ENCODE peak calls at places on chromosome 10, in five cellular contexts. V is HCT116, Z is K562, D is SK-N-SH, O is HepG2. A is an unnamed sample.

GRCh38 chr10:31467791-31468535 is 148.9 kb downstream of the ZEB1 start:
- DNase-seq in O (peak; percentile 61), D (no peak), Z (peak; percentile 3), V (peak; percentile 57), A (peak; percentile 2)

GRCh38 chr10:44258019-44258418 is 126.9 kb downstream of the CXCL12 start:
- DNase-seq in D (no peak), Z (no peak), V (no peak), O (no peak), A (no peak)

GRCh38 chr10:62266147-62266546 is 2.5 kb downstream of the RTKN2 start:
- DNase-seq in Z (no peak), O (no peak), V (no peak), D (no peak), A (no peak)

GRCh38 chr10:56585447-56586171 is 224.6 kb upstream of the ZWINT start:
- DNase-seq in O (no peak), Z (no peak), D (no peak), V (no peak), A (no peak)

GRCh38 chr10:131902211-131902610 is 1.4 kb downstream of the PPP2R2D start:
- DNase-seq in V (no peak), D (no peak), Z (no peak), O (no peak), A (no peak)

GRCh38 chr10:60238408-60239100 is 151.1 kb downstream of the ANK3 start:
- DNase-seq in Z (peak; percentile 60), O (no peak), V (peak; percentile 2), D (peak; percentile 18), A (peak; percentile 15)

GRCh38 chr10:122120008-122120744 is 131.2 kb downstream of the TACC2 start:
- DNase-seq in V (no peak), D (no peak), O (no peak), Z (no peak), A (no peak)

GRCh38 chr10:10915215-10915614 is 102.5 kb upstream of the CELF2 start:
- DNase-seq in Z (no peak), D (no peak), O (no peak), V (no peak), A (no peak)

GRCh38 chr10:14773551-14774213 is 1.0 kb downstream of the FAM107B start:
- DNase-seq in V (no peak), Z (no peak), D (no peak), O (no peak), A (no peak)

GRCh38 chr10:43202224-43202656 is 64.0 kb downstream of the CSGALNACT2 start:
- DNase-seq in O (no peak), Z (peak; percentile 91), D (peak; percentile 36), V (peak; percentile 31), A (no peak)

GRCh38 chr10:110067960-110068770 is 60.4 kb downstream of the ADD3 start:
- DNase-seq in O (peak; percentile 44), V (no peak), Z (peak; percentile 89), D (no peak), A (no peak)

GRCh38 chr10:88386878-88387773 is 196.0 kb downstream of the RNLS start:
- DNase-seq in O (peak; percentile 50), Z (no peak), D (peak; percentile 48), V (peak; percentile 43), A (no peak)

GRCh38 chr10:43001427-43001795 is 75.5 kb upstream of the RET start:
- DNase-seq in O (no peak), Z (no peak), V (no peak), D (no peak), A (no peak)

GRCh38 chr10:76717141-76717540 is 920.5 kb downstream of the KCNMA1 start:
- DNase-seq in D (no peak), V (no peak), Z (no peak), O (no peak), A (no peak)

DNA sequence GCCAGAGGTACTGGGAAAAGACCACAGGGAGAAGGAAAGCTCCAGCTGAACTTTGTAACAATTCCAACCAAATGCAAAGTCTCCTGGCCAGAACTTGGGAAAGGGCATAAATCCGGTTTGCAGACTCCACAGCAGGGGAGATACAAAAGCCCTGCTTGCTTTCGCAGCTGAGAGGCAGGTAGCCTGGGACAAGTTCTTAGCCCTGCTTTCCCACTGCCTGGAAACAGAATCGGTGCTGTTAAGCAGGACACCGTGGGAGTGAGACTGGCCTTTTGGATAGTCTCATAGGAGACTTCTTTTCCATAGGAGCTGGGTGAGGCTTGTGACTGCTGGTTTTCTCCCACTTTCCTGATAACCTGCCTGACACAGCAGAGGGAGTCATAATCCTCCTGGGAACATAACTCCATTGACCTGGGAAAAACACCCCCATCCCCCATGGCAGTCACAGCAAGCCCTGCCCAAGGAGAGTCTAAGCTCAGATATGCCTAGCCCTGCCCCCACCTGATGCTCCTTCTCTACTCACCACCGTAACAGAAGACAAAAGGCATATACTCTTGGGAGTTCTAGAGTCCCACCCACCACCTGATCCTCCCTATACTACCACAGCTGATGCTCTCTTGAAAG is 926.1 kb downstream of the KCNMA1 start:
- DNase-seq in O (no peak), V (no peak), D (no peak), Z (no peak), A (no peak)
- TF ChIP-seq REST in O (no peak), V (no peak), D (no peak), Z (no peak), A (no peak)

GRCh38 chr10:129773359-129773990 is 190.6 kb downstream of the EBF3 start:
- DNase-seq in O (no peak), Z (no peak), V (no peak), D (no peak), A (no peak)
- TF ChIP-seq SIN3A in O (no peak), Z (no peak), V (no peak), D (no peak), A (no peak)

GRCh38 chr10:76150139-76150885 is 718.9 kb downstream of the LRMDA start:
- DNase-seq in D (no peak), Z (no peak), O (peak; percentile 96), V (no peak), A (no peak)
- TF ChIP-seq REST in D (no peak), Z (no peak), O (no peak), V (no peak), A (no peak)

GRCh38 chr10:68877482-68877881 is 23.6 kb upstream of the DDX50 start:
- DNase-seq in O (no peak), V (no peak), Z (no peak), D (no peak), A (no peak)

GRCh38 chr10:68876246-68876918 is 24.7 kb upstream of the DDX50 start:
- DNase-seq in D (no peak), O (peak; percentile 96), V (no peak), Z (no peak), A (no peak)

GRCh38 chr10:68878463-68878862 is 22.7 kb upstream of the DDX50 start:
- DNase-seq in Z (no peak), O (peak; percentile 26), D (no peak), V (no peak), A (no peak)

GRCh38 chr10:68879628-68880027 is 21.5 kb upstream of the DDX50 start:
- DNase-seq in Z (no peak), O (no peak), V (no peak), D (no peak), A (no peak)

GRCh38 chr10:68876919-68877250 is 24.2 kb upstream of the DDX50 start:
- DNase-seq in O (no peak), D (no peak), V (no peak), Z (no peak), A (no peak)
- TF ChIP-seq SIN3A in O (no peak), D (no peak), V (no peak), Z (no peak), A (no peak)

GRCh38 chr10:8803992-8804391 is 749.5 kb downstream of the GATA3 start:
- DNase-seq in D (no peak), V (no peak), Z (no peak), O (no peak), A (no peak)
- TF ChIP-seq REST in D (no peak), V (no peak), Z (no peak), O (no peak), A (no peak)

GRCh38 chr10:73948947-73949633 is 38.2 kb downstream of the PLAU start:
- DNase-seq in O (no peak), V (no peak), Z (no peak), D (no peak), A (no peak)
- TF ChIP-seq SIN3A in O (no peak), V (no peak), Z (no peak), D (no peak), A (no peak)

GRCh38 chr10:90047243-90047729 is 345.9 kb downstream of the KIF20B start:
- DNase-seq in V (peak; percentile 13), D (no peak), Z (no peak), O (no peak), A (no peak)
- TF ChIP-seq REST in V (no peak), D (no peak), Z (no peak), O (no peak), A (no peak)

A was measured in Panc1.